ENCODE peak calls at places on chromosomes 12 and 14, in nine cellular contexts. O, M, Y, Q, G, U, D, H and W are unnamed samples.

GRCh38 chr12:43291516-43291915 is 260.5 kb downstream of the ADAMTS20 start:
- DNase-seq in O (peak; percentile 46), M (no peak), Y (no peak), Q (no peak), G (no peak), U (peak; percentile 36), D (no peak), H (no peak), W (no peak)

GRCh38 chr12:97404549-97404948 is 58.1 kb upstream of the RMST start:
- DNase-seq in O (peak; percentile 56), M (no peak), Y (peak; percentile 54), Q (peak; percentile 22), G (no peak), U (peak; percentile 43), D (no peak), H (peak; percentile 18), W (peak; percentile 10)

GRCh38 chr12:131454418-131455217 is 256.3 kb upstream of the SFSWAP start:
- DNase-seq in O (no peak), M (peak; percentile 74), Y (peak; percentile 73), Q (no peak), G (no peak), U (peak; percentile 57), D (no peak), H (peak; percentile 46), W (peak; percentile 14)

GRCh38 chr12:105228494-105228893 is 7.5 kb downstream of the APPL2 start:
- DNase-seq in O (peak; percentile 49), M (no peak), Y (no peak), Q (peak; percentile 23), G (no peak), U (no peak), D (no peak), H (no peak), W (peak; percentile 11)

GRCh38 chr12:79055926-79056674 is 191.5 kb downstream of the SYT1 start:
- DNase-seq in O (peak; percentile 79), M (no peak), Y (no peak), Q (peak; percentile 74), G (no peak), U (peak; percentile 60), D (no peak), H (no peak), W (no peak)

GRCh38 chr12:95718001-95718400 is 72.6 kb downstream of the NTN4 start:
- DNase-seq in O (no peak), M (no peak), Y (no peak), Q (no peak), G (no peak), U (no peak), D (no peak), H (no peak), W (no peak)

GRCh38 chr12:124677552-124678356 is 110.3 kb upstream of the NCOR2 start:
- DNase-seq in O (no peak), M (no peak), Y (no peak), Q (no peak), G (no peak), U (no peak), D (no peak), H (no peak), W (no peak)

GRCh38 chr12:12786371-12786715 is 884 bp downstream of the APOLD1 start:
- DNase-seq in O (no peak), M (no peak), Y (no peak), Q (no peak), G (no peak), U (no peak), D (no peak), H (no peak), W (no peak)

GRCh38 chr12:58803893-58804292 is 116.4 kb downstream of the LRIG3 start:
- DNase-seq in O (peak; percentile 77), M (no peak), Y (no peak), Q (peak; percentile 65), G (no peak), U (peak; percentile 81), D (peak; percentile 37), H (no peak), W (no peak)

GRCh38 chr14:52325632-52326031 is 11.5 kb downstream of the PTGER2 start:
- DNase-seq in O (no peak), M (no peak), Y (no peak), Q (no peak), G (no peak), U (peak; percentile 61), D (no peak), H (no peak), W (no peak)

GRCh38 chr14:75522224-75522764 is at the start of gene BATF:
- DNase-seq in O (no peak), M (peak; percentile 68), Y (no peak), Q (no peak), G (peak; percentile 61), U (no peak), D (no peak), H (peak; percentile 51), W (peak; percentile 68)